ENCODE peak calls at places on chromosomes 16 and 17, in seven cellular contexts. One of them, this sample, is unnamed.

GRCh38 chr17:42475853-42476252 is 17.2 kb downstream of the ATP6V0A1 start:
- DNase-seq in GM23338: no peak
- DNase-seq in cardiac muscle cell: no peak
- DNase-seq in SK-N-SH: no peak
- DNase-seq in HCT116: no peak
- DNase-seq in adrenal gland: no peak
- DNase-seq in A673: no peak
- DNase-seq in this sample: no peak

GRCh38 chr17:57363998-57364645 is 107.8 kb downstream of the MSI2 start:
- DNase-seq in HCT116: no peak
- DNase-seq in GM23338: no peak
- DNase-seq in A673: peak; percentile 26
- DNase-seq in SK-N-SH: peak; percentile 64
- DNase-seq in adrenal gland: no peak
- DNase-seq in cardiac muscle cell: no peak
- DNase-seq in this sample: no peak

GRCh38 chr16:12716658-12717057 is 87.0 kb downstream of the CPPED1 start:
- DNase-seq in A673: no peak
- DNase-seq in GM23338: no peak
- DNase-seq in SK-N-SH: no peak
- DNase-seq in adrenal gland: no peak
- DNase-seq in HCT116: no peak
- DNase-seq in cardiac muscle cell: no peak
- DNase-seq in this sample: no peak

GRCh38 chr16:10465821-10466220 is 80.0 kb downstream of the ATF7IP2 start:
- DNase-seq in adrenal gland: no peak
- DNase-seq in cardiac muscle cell: no peak
- DNase-seq in A673: no peak
- DNase-seq in HCT116: no peak
- DNase-seq in SK-N-SH: no peak
- DNase-seq in GM23338: no peak
- DNase-seq in this sample: no peak

GRCh38 chr16:88628512-88628974 is 9.8 kb upstream of the IL17C start:
- DNase-seq in adrenal gland: peak; percentile 41
- DNase-seq in A673: peak; percentile 43
- DNase-seq in GM23338: peak; percentile 92
- DNase-seq in cardiac muscle cell: peak; percentile 38
- DNase-seq in SK-N-SH: peak; percentile 80
- DNase-seq in HCT116: no peak
- DNase-seq in this sample: no peak

GRCh38 chr16:27776556-27776955 is 226.6 kb downstream of the KATNIP start:
- DNase-seq in A673: no peak
- DNase-seq in adrenal gland: no peak
- DNase-seq in cardiac muscle cell: no peak
- DNase-seq in SK-N-SH: no peak
- DNase-seq in GM23338: no peak
- DNase-seq in HCT116: no peak
- DNase-seq in this sample: no peak

GRCh38 chr16:26569793-26570192 is 496.9 kb upstream of the C16orf82 start:
- DNase-seq in A673: peak; percentile 50
- DNase-seq in HCT116: no peak
- DNase-seq in SK-N-SH: no peak
- DNase-seq in cardiac muscle cell: peak; percentile 19
- DNase-seq in adrenal gland: no peak
- DNase-seq in GM23338: peak; percentile 53
- DNase-seq in this sample: no peak

GRCh38 chr16:75931043-75931442 is 204.8 kb upstream of the CPHXL start:
- DNase-seq in cardiac muscle cell: no peak
- DNase-seq in A673: no peak
- DNase-seq in GM23338: no peak
- DNase-seq in SK-N-SH: no peak
- DNase-seq in adrenal gland: no peak
- DNase-seq in HCT116: no peak
- DNase-seq in this sample: no peak

GRCh38 chr17:61412860-61413653 is 13.4 kb downstream of the TBX2 start:
- DNase-seq in SK-N-SH: peak; percentile 80
- DNase-seq in GM23338: peak; percentile 64
- DNase-seq in A673: no peak
- DNase-seq in HCT116: no peak
- DNase-seq in cardiac muscle cell: peak; percentile 58
- DNase-seq in adrenal gland: no peak
- DNase-seq in this sample: no peak

GRCh38 chr17:32586666-32587065 is 99.9 kb downstream of the CDK5R1 start:
- DNase-seq in HCT116: no peak
- DNase-seq in cardiac muscle cell: no peak
- DNase-seq in adrenal gland: no peak
- DNase-seq in A673: no peak
- DNase-seq in GM23338: no peak
- DNase-seq in SK-N-SH: no peak
- DNase-seq in this sample: no peak

GRCh38 chr17:46950615-46950996 is 27.6 kb downstream of the GOSR2 start:
- DNase-seq in adrenal gland: no peak
- DNase-seq in GM23338: no peak
- DNase-seq in HCT116: no peak
- DNase-seq in cardiac muscle cell: no peak
- DNase-seq in A673: no peak
- DNase-seq in SK-N-SH: no peak
- DNase-seq in this sample: no peak

DNA sequence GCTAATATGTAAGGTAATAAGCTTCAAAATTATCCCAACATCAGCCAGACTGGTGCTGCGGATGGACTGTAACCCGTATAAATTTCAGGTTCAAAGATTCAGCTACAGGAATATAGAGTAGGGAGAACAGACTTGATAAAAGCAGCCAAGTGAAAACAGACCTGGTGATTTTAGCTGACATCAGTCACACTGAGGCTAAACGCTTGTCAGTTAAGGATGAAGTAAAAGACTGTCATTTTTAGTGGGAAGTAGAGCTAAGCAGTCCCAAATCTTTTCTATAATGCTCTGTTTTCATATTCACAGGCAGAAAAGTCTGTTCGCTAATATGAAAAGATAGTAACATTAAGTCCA is 35.4 kb downstream of the CMTM4 start:
- DNase-seq in SK-N-SH: peak; percentile 37
- DNase-seq in adrenal gland: no peak
- DNase-seq in HCT116: no peak
- DNase-seq in cardiac muscle cell: no peak
- DNase-seq in GM23338: no peak
- DNase-seq in A673: no peak
- DNase-seq in this sample: no peak
- TF ChIP-seq CTCF in SK-N-SH: no peak
- TF ChIP-seq CTCF in adrenal gland: no peak
- TF ChIP-seq CTCF in HCT116: no peak
- TF ChIP-seq CTCF in cardiac muscle cell: no peak
- TF ChIP-seq CTCF in GM23338: no peak
- TF ChIP-seq CTCF in A673: no peak
- TF ChIP-seq CTCF in this sample: no peak

DNA sequence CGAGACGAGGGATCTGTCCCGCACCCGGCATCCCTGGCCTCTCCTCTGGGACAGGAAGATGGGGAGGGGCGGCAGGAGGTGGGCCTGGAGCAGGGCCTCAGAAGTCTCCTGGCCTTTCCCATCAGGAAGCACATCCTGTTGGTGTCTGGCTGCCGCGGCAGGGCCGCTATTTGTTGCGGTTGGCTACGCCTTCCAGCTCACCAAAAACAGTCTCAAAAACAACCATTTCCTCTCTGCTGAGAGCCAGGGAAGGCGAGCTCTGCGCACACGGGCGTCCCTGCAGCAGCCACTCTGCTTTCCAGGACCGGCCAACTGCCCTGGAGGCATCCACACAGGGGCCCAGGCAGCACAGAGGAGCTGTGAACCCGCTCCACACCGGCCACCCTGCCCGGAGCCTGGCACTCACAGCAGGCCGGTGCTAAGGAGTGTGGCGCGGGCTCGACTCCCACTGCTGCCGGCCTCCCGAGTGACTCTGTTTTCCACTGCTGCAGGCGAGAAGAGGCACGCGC is at the start of gene TMEM204:
- DNase-seq in A673: no peak
- DNase-seq in cardiac muscle cell: no peak
- DNase-seq in adrenal gland: no peak
- DNase-seq in SK-N-SH: peak; percentile 72
- DNase-seq in GM23338: peak; percentile 33
- DNase-seq in HCT116: no peak
- DNase-seq in this sample: no peak
- H3K4me3 ChIP-seq in A673: no peak within 1 kb of the TSS
- H3K4me3 ChIP-seq in cardiac muscle cell: no peak within 1 kb of the TSS
- H3K4me3 ChIP-seq in adrenal gland: no peak within 1 kb of the TSS
- H3K4me3 ChIP-seq in SK-N-SH: peak within 1 kb of the TSS; percentile 32
- H3K4me3 ChIP-seq in GM23338: no peak within 1 kb of the TSS
- H3K4me3 ChIP-seq in HCT116: no peak within 1 kb of the TSS
- H3K4me3 ChIP-seq in this sample: no peak within 1 kb of the TSS

GRCh38 chr17:59671386-59671785 is 35.8 kb downstream of the PTRH2 start:
- DNase-seq in cardiac muscle cell: no peak
- DNase-seq in GM23338: no peak
- DNase-seq in HCT116: no peak
- DNase-seq in adrenal gland: no peak
- DNase-seq in SK-N-SH: no peak
- DNase-seq in A673: no peak
- DNase-seq in this sample: no peak
- H3K36me3 ChIP-seq in cardiac muscle cell: peaks cover 85% of the 10 kb centered on the region
- H3K36me3 ChIP-seq in GM23338: peaks cover 61% of the 10 kb centered on the region
- H3K36me3 ChIP-seq in HCT116: peaks cover 71% of the 10 kb centered on the region
- H3K36me3 ChIP-seq in adrenal gland: peaks cover 92% of the 10 kb centered on the region
- H3K36me3 ChIP-seq in SK-N-SH: peaks cover 94% of the 10 kb centered on the region
- H3K36me3 ChIP-seq in A673: peaks cover 94% of the 10 kb centered on the region
- H3K36me3 ChIP-seq in this sample: peaks cover 4% of the 10 kb centered on the region

DNA sequence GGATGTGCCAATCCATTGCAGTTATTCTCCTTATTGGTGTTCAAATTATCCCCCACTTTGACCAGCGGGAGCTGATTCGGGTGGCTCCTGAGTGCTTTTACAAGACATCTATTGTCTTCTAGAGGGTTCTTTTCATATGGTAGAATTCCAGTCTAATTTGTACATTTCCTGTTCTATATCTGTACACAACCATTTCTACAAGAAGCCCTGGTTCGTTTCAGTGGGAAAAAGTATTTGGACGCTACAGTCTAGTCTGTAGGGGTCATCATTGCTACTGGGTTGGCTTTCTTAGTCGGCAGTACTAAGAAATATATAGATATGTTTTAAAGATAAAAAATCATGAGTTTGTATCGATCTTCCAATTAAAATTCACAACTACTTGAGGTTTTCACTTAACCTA is 262.6 kb downstream of the MAP2K6 start:
- DNase-seq in HCT116: no peak
- DNase-seq in A673: no peak
- DNase-seq in adrenal gland: no peak
- DNase-seq in SK-N-SH: no peak
- DNase-seq in cardiac muscle cell: no peak
- DNase-seq in GM23338: no peak
- DNase-seq in this sample: no peak
- TF ChIP-seq CTCF in HCT116: no peak
- TF ChIP-seq CTCF in A673: no peak
- TF ChIP-seq CTCF in adrenal gland: no peak
- TF ChIP-seq CTCF in SK-N-SH: no peak
- TF ChIP-seq CTCF in cardiac muscle cell: no peak
- TF ChIP-seq CTCF in GM23338: no peak
- TF ChIP-seq CTCF in this sample: no peak

DNA sequence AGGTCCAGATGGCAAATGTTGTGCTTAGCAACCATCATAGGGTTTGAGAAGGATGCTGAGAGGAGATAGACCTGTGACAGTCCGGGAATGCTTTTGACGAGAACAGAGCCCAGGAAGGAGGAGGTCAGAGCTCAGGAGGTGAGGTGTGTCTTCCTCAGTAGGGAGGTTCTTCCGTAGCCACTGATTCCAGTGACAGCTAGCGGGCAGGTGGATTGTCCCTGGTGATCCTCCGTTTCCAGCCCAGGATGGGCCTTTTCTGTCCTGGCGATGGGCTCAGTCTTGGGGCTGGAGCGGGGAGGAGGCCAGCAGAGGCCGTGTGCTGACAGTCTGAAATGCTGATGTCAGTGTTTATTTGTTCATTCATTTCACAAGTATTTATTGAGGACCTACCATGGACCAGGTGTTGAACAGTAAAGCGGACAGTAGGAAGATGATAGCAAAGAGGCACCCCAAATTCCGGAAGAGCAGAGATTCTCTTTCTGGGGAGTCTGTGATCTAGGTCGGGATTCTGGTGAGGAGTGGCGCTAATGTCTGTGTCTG is 38.8 kb downstream of the KIAA0513 start:
- DNase-seq in adrenal gland: no peak
- DNase-seq in GM23338: no peak
- DNase-seq in cardiac muscle cell: no peak
- DNase-seq in SK-N-SH: no peak
- DNase-seq in A673: no peak
- DNase-seq in HCT116: no peak
- DNase-seq in this sample: no peak
- H3K4me3 ChIP-seq in adrenal gland: no peak overlapping the region
- H3K4me3 ChIP-seq in GM23338: no peak overlapping the region
- H3K4me3 ChIP-seq in cardiac muscle cell: no peak overlapping the region
- H3K4me3 ChIP-seq in SK-N-SH: no peak overlapping the region
- H3K4me3 ChIP-seq in A673: no peak overlapping the region
- H3K4me3 ChIP-seq in HCT116: no peak overlapping the region
- H3K4me3 ChIP-seq in this sample: no peak overlapping the region

DNA sequence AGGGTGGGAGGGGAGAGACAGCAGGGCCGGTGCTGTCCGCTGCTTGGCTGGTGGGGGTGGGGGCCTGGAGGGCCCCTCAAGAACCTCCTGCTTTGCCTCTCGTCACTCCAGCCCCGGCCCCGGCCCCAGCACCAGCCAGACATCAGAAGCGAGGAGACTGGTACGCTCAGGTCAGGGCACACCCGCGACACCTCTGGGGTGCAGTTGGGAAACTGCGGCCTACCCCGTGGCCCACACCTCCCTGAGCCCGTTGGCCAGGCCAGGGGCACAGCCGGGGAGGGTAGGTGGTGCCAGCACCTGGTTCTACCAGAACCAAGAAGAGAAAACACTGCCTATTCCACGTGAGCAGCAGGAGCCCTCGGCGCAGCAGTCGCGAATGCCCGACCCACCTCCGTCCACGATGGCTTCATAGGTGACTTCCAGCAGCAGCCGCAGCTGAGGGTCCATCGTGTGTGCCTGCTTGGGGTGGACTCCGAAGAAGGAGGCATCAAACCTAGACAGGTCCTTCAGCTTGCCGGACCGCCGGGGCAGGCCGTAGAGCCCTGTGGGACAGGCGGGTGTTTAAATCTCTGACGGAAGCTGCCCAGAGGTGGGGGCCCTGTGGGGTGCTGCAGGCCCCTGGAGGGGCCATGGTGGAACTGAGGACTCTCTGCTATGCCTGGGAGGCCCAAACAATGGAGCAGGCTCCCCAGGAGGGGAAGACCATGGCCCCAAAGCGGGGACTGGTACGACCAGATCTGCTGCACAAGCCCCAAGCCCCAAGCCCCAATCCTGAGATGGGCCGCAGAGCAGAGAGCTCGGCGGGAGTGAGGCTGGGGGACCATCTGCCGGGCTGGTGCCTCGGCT is 2.9 kb downstream of the FASN start:
- DNase-seq in SK-N-SH: no peak
- DNase-seq in cardiac muscle cell: no peak
- DNase-seq in GM23338: no peak
- DNase-seq in A673: no peak
- DNase-seq in adrenal gland: peak; percentile 16
- DNase-seq in HCT116: no peak
- DNase-seq in this sample: peak; percentile 21
- H3K36me3 ChIP-seq in SK-N-SH: peaks cover 55% of the 10 kb centered on the region
- H3K36me3 ChIP-seq in cardiac muscle cell: peaks cover 42% of the 10 kb centered on the region
- H3K36me3 ChIP-seq in GM23338: peaks cover 12% of the 10 kb centered on the region
- H3K36me3 ChIP-seq in A673: peaks cover 66% of the 10 kb centered on the region
- H3K36me3 ChIP-seq in adrenal gland: peaks cover 56% of the 10 kb centered on the region
- H3K36me3 ChIP-seq in HCT116: peaks cover 54% of the 10 kb centered on the region
- H3K36me3 ChIP-seq in this sample: peaks cover 46% of the 10 kb centered on the region